ENCODE peak calls at places on chromosomes 2 and 18, in seven cellular contexts. K is psoas muscle, R is NCI-H2081, Y is SW480, H is ACHN, S is T follicular helper cell, U is iPS-NIHi11. X is an unnamed sample.

GRCh38 chr2:1770566-1771380 is 26.5 kb upstream of the PXDN start:
- DNase-seq in K (no peak), R (no peak), Y (no peak), H (no peak), S (no peak), U (no peak), X (no peak)

GRCh38 chr2:11701831-11702301 is 31.9 kb upstream of the NTSR2 start:
- DNase-seq in K (no peak), R (no peak), Y (peak; percentile 86), H (no peak), S (no peak), U (no peak), X (peak; percentile 34)

GRCh38 chr2:39325966-39326365 is 82.2 kb upstream of the CDKL4 start:
- DNase-seq in K (no peak), R (no peak), Y (no peak), H (no peak), S (no peak), U (no peak), X (no peak)

GRCh38 chr2:23520256-23520655 is 135.3 kb downstream of the KLHL29 start:
- DNase-seq in K (peak; percentile 6), R (no peak), Y (peak; percentile 85), H (no peak), S (no peak), U (peak; percentile 81), X (peak; percentile 83)

GRCh38 chr18:75344161-75344560 is 83.3 kb downstream of the SMIM21 start:
- DNase-seq in K (no peak), R (no peak), Y (no peak), H (no peak), S (no peak), U (no peak), X (no peak)

GRCh38 chr2:191376981-191377629 is 131.9 kb downstream of the MYO1B start:
- DNase-seq in K (peak; percentile 64), R (no peak), Y (peak; percentile 86), H (peak; percentile 91), S (no peak), U (peak; percentile 55), X (peak; percentile 47)

GRCh38 chr2:152434395-152435182 is 99.6 kb downstream of the FMNL2 start:
- DNase-seq in K (no peak), R (no peak), Y (no peak), H (no peak), S (no peak), U (no peak), X (no peak)

GRCh38 chr18:63317982-63318881 is 1.3 kb downstream of the BCL2 start:
- DNase-seq in K (peak; percentile 53), R (peak; percentile 73), Y (peak; percentile 53), H (peak; percentile 84), S (peak; percentile 73), U (peak; percentile 60), X (peak; percentile 81)

GRCh38 chr2:4618630-4619228 is 915.4 kb downstream of the DCDC2C start:
- DNase-seq in K (no peak), R (no peak), Y (no peak), H (no peak), S (no peak), U (no peak), X (no peak)

GRCh38 chr18:26439537-26439936 is 108.8 kb downstream of the KCTD1 start:
- DNase-seq in K (no peak), R (no peak), Y (no peak), H (no peak), S (no peak), U (no peak), X (no peak)

GRCh38 chr2:60294901-60295590 is 258.4 kb downstream of the BCL11A start:
- DNase-seq in K (no peak), R (no peak), Y (peak; percentile 15), H (no peak), S (no peak), U (no peak), X (peak; percentile 9)

GRCh38 chr2:112886291-112886690 is 24.7 kb upstream of the IL37 start:
- DNase-seq in K (no peak), R (no peak), Y (no peak), H (no peak), S (no peak), U (no peak), X (no peak)

GRCh38 chr2:58032016-58032750 is 14.4 kb upstream of the VRK2 start:
- DNase-seq in K (no peak), R (no peak), Y (no peak), H (no peak), S (no peak), U (no peak), X (no peak)

GRCh38 chr2:130778781-130779180 is 23.4 kb downstream of the AMER3 start:
- DNase-seq in K (no peak), R (no peak), Y (no peak), H (no peak), S (no peak), U (no peak), X (no peak)

GRCh38 chr2:119288576-119288975 is 64.9 kb downstream of the STEAP3 start:
- DNase-seq in K (no peak), R (no peak), Y (no peak), H (no peak), S (no peak), U (no peak), X (no peak)

GRCh38 chr2:127056086-127056485 is 50.9 kb downstream of the BIN1 start:
- DNase-seq in K (no peak), R (no peak), Y (no peak), H (no peak), S (no peak), U (no peak), X (no peak)

GRCh38 chr2:10039658-10040410 is 3.5 kb upstream of the KLF11 start:
- DNase-seq in K (peak; percentile 69), R (no peak), Y (no peak), H (no peak), S (no peak), U (no peak), X (peak; percentile 41)

GRCh38 chr2:75290600-75291140 is 91.3 kb upstream of the TACR1 start:
- DNase-seq in K (no peak), R (no peak), Y (no peak), H (no peak), S (no peak), U (no peak), X (peak; percentile 14)

GRCh38 chr18:69674292-69674877 is 273.3 kb downstream of the CD226 start:
- DNase-seq in K (no peak), R (no peak), Y (no peak), H (no peak), S (no peak), U (no peak), X (no peak)

GRCh38 chr2:206936456-206937222 is 2.7 kb upstream of the CPO start:
- DNase-seq in K (no peak), R (no peak), Y (no peak), H (no peak), S (no peak), U (no peak), X (no peak)

GRCh38 chr2:107197601-107198000 is 311.6 kb upstream of the ST6GAL2 start:
- DNase-seq in K (no peak), R (no peak), Y (no peak), H (no peak), S (no peak), U (no peak), X (no peak)

GRCh38 chr2:202841090-202841867 is 30.3 kb downstream of the ICA1L start:
- DNase-seq in K (no peak), R (no peak), Y (no peak), H (no peak), S (no peak), U (no peak), X (no peak)

GRCh38 chr2:228549390-228550007 is 368.0 kb upstream of the SPHKAP start:
- DNase-seq in K (no peak), R (no peak), Y (no peak), H (no peak), S (no peak), U (no peak), X (no peak)

GRCh38 chr2:46951290-46952064 is 35.9 kb upstream of the MCFD2 start:
- DNase-seq in K (no peak), R (no peak), Y (no peak), H (no peak), S (no peak), U (no peak), X (no peak)

GRCh38 chr2:28424799-28425492 is 32.3 kb downstream of the FOSL2 start:
- DNase-seq in K (no peak), R (no peak), Y (no peak), H (no peak), S (no peak), U (no peak), X (no peak)

GRCh38 chr18:65990944-65991708 is 240.3 kb downstream of the CDH7 start:
- DNase-seq in K (no peak), R (no peak), Y (no peak), H (no peak), S (no peak), U (no peak), X (no peak)

GRCh38 chr18:50649821-50650220 is 89.9 kb downstream of the MAPK4 start:
- DNase-seq in K (peak; percentile 43), R (no peak), Y (no peak), H (no peak), S (no peak), U (no peak), X (peak; percentile 22)

X was measured in ELF-1.